ENCODE peak calls at places on chromosomes 7 and 10, in nine cellular contexts. L is naive thymus-derived CD8-positive, alpha-beta T cell; S is AG10803; V is activated naive CD4-positive, alpha-beta T cell treated with anti-CD3 and anti-CD28 coated beads for 36 hours; K is EL; P is T-helper 17 cell; Z is epithelial cell of proximal tubule; G is memory B cell; I is A172. O is an unnamed sample.

GRCh38 chr7:149727053-149727452 is 46.3 kb downstream of the ZNF467 start:
- DNase-seq in L (no peak), S (no peak), V (no peak), K (no peak), P (no peak), Z (no peak), G (no peak), I (no peak), O (no peak)

GRCh38 chr7:137625197-137625596 is 221.6 kb downstream of the DGKI start:
- DNase-seq in L (no peak), S (no peak), V (no peak), K (peak), P (no peak), Z (no peak), G (no peak), I (no peak), O (no peak)

GRCh38 chr10:35027567-35027966 is 62.6 kb downstream of the CUL2 start:
- DNase-seq in L (no peak), S (peak), V (no peak), K (peak), P (no peak), Z (no peak), G (no peak), I (peak), O (no peak)

GRCh38 chr7:92404170-92404614 is 43.1 kb upstream of the GATAD1 start:
- DNase-seq in L (no peak), S (no peak), V (peak), K (no peak), P (no peak), Z (no peak), G (no peak), I (no peak), O (no peak)

GRCh38 chr7:115357213-115357999 is 435.5 kb downstream of the MDFIC start:
- DNase-seq in L (no peak), S (peak), V (no peak), K (peak), P (no peak), Z (no peak), G (no peak), I (no peak), O (no peak)

GRCh38 chr7:129559564-129559963 is 52.0 kb upstream of the NRF1 start:
- DNase-seq in L (no peak), S (no peak), V (no peak), K (no peak), P (no peak), Z (no peak), G (no peak), I (no peak), O (no peak)

GRCh38 chr10:95245425-95246055 is 45.3 kb downstream of the PDLIM1 start:
- DNase-seq in L (no peak), S (no peak), V (no peak), K (no peak), P (no peak), Z (no peak), G (no peak), I (no peak), O (no peak)

GRCh38 chr10:115384665-115385064 is 291.5 kb downstream of the ATRNL1 start:
- DNase-seq in L (no peak), S (no peak), V (no peak), K (no peak), P (no peak), Z (no peak), G (no peak), I (no peak), O (no peak)

GRCh38 chr7:51069411-51070083 is 247.1 kb downstream of the COBL start:
- DNase-seq in L (no peak), S (peak), V (no peak), K (no peak), P (no peak), Z (no peak), G (no peak), I (peak), O (no peak)

GRCh38 chr10:19014034-19014433 is 34.6 kb upstream of the MALRD1 start:
- DNase-seq in L (no peak), S (peak), V (no peak), K (peak), P (no peak), Z (no peak), G (no peak), I (peak), O (no peak)

GRCh38 chr10:44398271-44398670 is 13.4 kb upstream of the CXCL12 start:
- DNase-seq in L (no peak), S (no peak), V (no peak), K (no peak), P (no peak), Z (no peak), G (no peak), I (no peak), O (no peak)

GRCh38 chr10:122707535-122707934 is 7.9 kb upstream of the C10orf120 start:
- DNase-seq in L (no peak), S (no peak), V (no peak), K (no peak), P (no peak), Z (no peak), G (no peak), I (peak), O (no peak)

GRCh38 chr10:87685832-87686589 is 26.3 kb downstream of the PAPSS2 start:
- DNase-seq in L (no peak), S (peak), V (no peak), K (no peak), P (no peak), Z (no peak), G (no peak), I (no peak), O (no peak)

GRCh38 chr10:108663551-108663950 is 1259.8 kb downstream of the XPNPEP1 start:
- DNase-seq in L (no peak), S (no peak), V (no peak), K (no peak), P (no peak), Z (no peak), G (no peak), I (no peak), O (no peak)

GRCh38 chr10:4824791-4825310 is 1.2 kb upstream of the AKR1E2 start:
- DNase-seq in L (no peak), S (no peak), V (no peak), K (no peak), P (no peak), Z (no peak), G (no peak), I (no peak), O (no peak)

GRCh38 chr10:74799840-74800239 is 26.6 kb upstream of the KAT6B start:
- DNase-seq in L (no peak), S (peak), V (peak), K (peak), P (no peak), Z (no peak), G (no peak), I (peak), O (no peak)

GRCh38 chr7:98626393-98627061 is 9.4 kb downstream of the NPTX2 start:
- DNase-seq in L (no peak), S (no peak), V (no peak), K (no peak), P (no peak), Z (no peak), G (no peak), I (no peak), O (no peak)

GRCh38 chr10:79446451-79447020 is 1.1 kb upstream of the ZCCHC24 start:
- DNase-seq in L (peak), S (peak), V (no peak), K (peak), P (no peak), Z (no peak), G (no peak), I (no peak), O (peak)

GRCh38 chr7:37032258-37032601 is 307.9 kb upstream of the AOAH start:
- DNase-seq in L (no peak), S (no peak), V (no peak), K (no peak), P (no peak), Z (no peak), G (no peak), I (no peak), O (no peak)

GRCh38 chr10:76576276-76576962 is 1061.2 kb downstream of the KCNMA1 start:
- DNase-seq in L (no peak), S (peak), V (no peak), K (peak), P (no peak), Z (no peak), G (no peak), I (peak), O (no peak)

GRCh38 chr10:60208676-60209269 is 180.9 kb downstream of the ANK3 start:
- DNase-seq in L (no peak), S (peak), V (no peak), K (peak), P (no peak), Z (peak), G (peak), I (peak), O (no peak)

GRCh38 chr7:157904211-157904865 is 567.5 kb downstream of the DNAJB6 start:
- DNase-seq in L (no peak), S (no peak), V (no peak), K (no peak), P (no peak), Z (no peak), G (no peak), I (no peak), O (no peak)

GRCh38 chr10:32687546-32687945 is 241.6 kb downstream of the CCDC7 start:
- DNase-seq in L (no peak), S (no peak), V (no peak), K (no peak), P (no peak), Z (no peak), G (no peak), I (no peak), O (no peak)

GRCh38 chr7:82816272-82816671 is 346.4 kb downstream of the PCLO start:
- DNase-seq in L (no peak), S (no peak), V (no peak), K (no peak), P (no peak), Z (no peak), G (no peak), I (no peak), O (no peak)

GRCh38 chr7:128032605-128033235 is 1.5 kb upstream of the LRRC4 start:
- DNase-seq in L (no peak), S (no peak), V (no peak), K (peak), P (no peak), Z (no peak), G (no peak), I (no peak), O (no peak)